ENCODE peak calls at places on chromosomes 11 and 22, in four cellular contexts. H is K562, Z is HL-60, L is GM12878. V is an unnamed sample.

GRCh38 chr11:86372586-86372985 is 2.1 kb upstream of the CCDC81 start:
- DNase-seq in L (no peak), Z (no peak), H (no peak), V (no peak)

GRCh38 chr11:78830277-78830676 is 255.6 kb upstream of the NARS2 start:
- DNase-seq in Z (no peak), H (no peak), L (no peak), V (no peak)

GRCh38 chr11:117428856-117429229 is 101.2 kb downstream of the CEP164 start:
- DNase-seq in L (no peak), Z (no peak), H (peak; percentile 58), V (no peak)

GRCh38 chr11:59755701-59756495 is 722 bp downstream of the STX3 start:
- DNase-seq in H (peak; percentile 83), Z (peak; percentile 60), L (no peak), V (no peak)

GRCh38 chr22:24977370-24978230 is 25.1 kb downstream of the KIAA1671 start:
- DNase-seq in H (no peak), Z (no peak), L (no peak), V (no peak)

GRCh38 chr11:43868852-43869567 is 11.6 kb upstream of the ALKBH3 start:
- DNase-seq in Z (peak; percentile 88), H (peak; percentile 81), L (peak; percentile 84), V (peak; percentile 43)

GRCh38 chr11:109939176-109939810 is 153.9 kb upstream of the ZC3H12C start:
- DNase-seq in L (no peak), H (peak; percentile 72), Z (peak; percentile 20), V (no peak)

GRCh38 chr11:43392713-43393112 is 34.0 kb downstream of the TTC17 start:
- DNase-seq in Z (no peak), L (no peak), H (no peak), V (no peak)

GRCh38 chr22:26610983-26611382 is 6.8 kb downstream of the CRYBB1 start:
- DNase-seq in L (no peak), Z (no peak), H (no peak), V (no peak)

GRCh38 chr11:122850076-122850631 is 11.9 kb downstream of the CRTAM start:
- DNase-seq in H (no peak), L (no peak), Z (no peak), V (no peak)

GRCh38 chr11:128463386-128463829 is 124.0 kb downstream of the ETS1 start:
- DNase-seq in H (no peak), L (no peak), Z (no peak), V (no peak)

GRCh38 chr11:2528301-2529050 is 83.7 kb downstream of the KCNQ1 start:
- DNase-seq in H (no peak), L (no peak), Z (no peak), V (no peak)

DNA sequence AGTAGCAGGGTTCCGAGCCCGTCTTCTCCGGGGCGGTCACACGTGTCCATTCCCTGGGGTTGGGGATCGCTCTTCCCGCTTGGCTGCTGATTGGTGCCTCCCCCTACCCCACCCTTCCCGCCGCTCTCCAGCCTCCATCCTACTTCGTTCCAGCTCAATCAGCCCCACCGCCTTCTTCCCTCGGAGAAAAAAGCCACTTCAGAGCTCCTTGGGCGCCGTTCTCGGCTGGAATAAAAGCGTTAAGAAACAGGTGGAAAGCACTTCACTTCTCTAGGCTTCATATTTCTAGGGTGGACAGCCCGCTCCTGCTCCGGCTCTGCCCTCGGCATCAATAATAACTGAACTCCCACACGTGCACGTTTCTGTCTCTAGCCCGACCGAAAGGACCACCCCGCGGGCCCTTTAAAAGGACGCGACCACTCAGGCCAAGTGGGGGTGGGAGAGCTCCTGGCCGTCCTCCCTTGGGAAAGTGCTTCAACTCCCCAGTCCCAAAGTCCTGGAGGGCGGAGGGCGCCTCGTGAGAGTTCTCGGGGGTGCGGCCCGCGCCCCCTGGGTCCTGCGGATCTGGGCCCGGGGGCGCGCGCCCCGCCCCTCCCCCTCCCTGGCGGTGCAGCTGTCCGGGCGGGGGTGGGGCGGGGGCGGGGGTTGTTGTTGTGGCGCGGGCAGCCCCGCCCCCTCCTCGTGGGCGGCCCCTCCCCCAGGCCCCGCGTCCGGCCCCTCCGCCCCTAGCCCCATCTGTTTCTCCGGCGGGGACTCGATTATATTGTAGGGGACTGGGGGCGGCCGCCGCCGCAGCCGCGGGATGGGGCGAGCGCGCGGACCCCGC is at the start of gene CECR2:
- DNase-seq in Z (no peak), L (peak; percentile 7), H (peak; percentile 17), V (no peak)
- TF ChIP-seq POLR2AphosphoS5 in Z (no peak), L (no peak), H (no peak), V (no peak)

GRCh38 chr22:45508814-45509213 is 6.1 kb downstream of the FBLN1 start:
- DNase-seq in Z (no peak), L (no peak), H (no peak), V (no peak)

GRCh38 chr22:45512363-45512762 is 9.7 kb downstream of the FBLN1 start:
- DNase-seq in L (no peak), H (no peak), Z (no peak), V (no peak)

GRCh38 chr22:45515678-45516077 is 13.0 kb downstream of the FBLN1 start:
- DNase-seq in Z (no peak), L (no peak), H (no peak), V (no peak)

GRCh38 chr22:45510376-45511232 is 7.9 kb downstream of the FBLN1 start:
- DNase-seq in Z (no peak), H (no peak), L (no peak), V (no peak)

GRCh38 chr22:45511847-45512261 is 9.2 kb downstream of the FBLN1 start:
- DNase-seq in L (no peak), Z (no peak), H (no peak), V (no peak)
- TF ChIP-seq SPI1 in L (no peak), Z (no peak), H (no peak), V (no peak)

DNA sequence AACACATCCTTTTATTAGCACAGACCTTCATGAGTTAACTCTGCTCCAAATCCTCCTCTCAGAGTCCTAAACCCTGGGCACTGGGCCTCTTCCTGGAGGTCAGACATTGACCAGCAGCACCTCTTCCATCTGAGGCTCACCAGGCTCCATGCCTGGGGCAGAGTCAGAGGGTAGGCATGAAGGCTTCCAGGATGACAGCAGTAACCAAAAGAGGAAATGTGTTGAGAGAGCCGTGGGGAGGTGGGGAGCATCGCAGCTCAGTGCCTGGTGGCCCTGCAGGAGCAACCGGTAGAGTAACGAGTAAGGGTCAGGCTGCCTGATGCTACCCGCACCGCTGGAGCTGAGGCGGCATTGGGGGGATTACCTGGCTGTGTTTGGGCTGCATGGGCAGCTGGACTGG is 9.4 kb upstream of the NAV2 start:
- DNase-seq in Z (no peak), L (no peak), H (no peak), V (no peak)
- TF ChIP-seq POLR2AphosphoS5 in Z (no peak), L (no peak), H (no peak), V (no peak)

GRCh38 chr11:68312117-68312779 is at the start of gene LRP5:
- DNase-seq in L (no peak), Z (no peak), H (peak; percentile 58), V (peak; percentile 75)
- TF ChIP-seq SPI1 in L (no peak), Z (no peak), H (no peak), V (no peak)

GRCh38 chr22:22558972-22559603 is at the start of gene PRAME:
- DNase-seq in H (peak; percentile 100), Z (peak; percentile 97), L (peak; percentile 11), V (peak; percentile 92)
- TF ChIP-seq POLR2AphosphoS5 in H (no peak), Z (peak; percentile 63), L (no peak), V (no peak)

GRCh38 chr11:35916270-35916669 is 27.6 kb upstream of the LDLRAD3 start:
- DNase-seq in L (no peak), Z (no peak), H (no peak), V (no peak)

GRCh38 chr11:35912883-35913614 is 30.8 kb upstream of the LDLRAD3 start:
- DNase-seq in L (no peak), H (no peak), Z (no peak), V (no peak)

GRCh38 chr11:35917676-35918075 is 26.2 kb upstream of the LDLRAD3 start:
- DNase-seq in L (no peak), H (no peak), Z (no peak), V (peak; percentile 18)

GRCh38 chr11:35911616-35912165 is 32.2 kb upstream of the LDLRAD3 start:
- DNase-seq in L (no peak), Z (no peak), H (no peak), V (no peak)

GRCh38 chr11:35914824-35915223 is 29.0 kb upstream of the LDLRAD3 start:
- DNase-seq in H (no peak), L (no peak), Z (no peak), V (no peak)
- TF ChIP-seq SPI1 in H (no peak), L (no peak), Z (no peak), V (no peak)

DNA sequence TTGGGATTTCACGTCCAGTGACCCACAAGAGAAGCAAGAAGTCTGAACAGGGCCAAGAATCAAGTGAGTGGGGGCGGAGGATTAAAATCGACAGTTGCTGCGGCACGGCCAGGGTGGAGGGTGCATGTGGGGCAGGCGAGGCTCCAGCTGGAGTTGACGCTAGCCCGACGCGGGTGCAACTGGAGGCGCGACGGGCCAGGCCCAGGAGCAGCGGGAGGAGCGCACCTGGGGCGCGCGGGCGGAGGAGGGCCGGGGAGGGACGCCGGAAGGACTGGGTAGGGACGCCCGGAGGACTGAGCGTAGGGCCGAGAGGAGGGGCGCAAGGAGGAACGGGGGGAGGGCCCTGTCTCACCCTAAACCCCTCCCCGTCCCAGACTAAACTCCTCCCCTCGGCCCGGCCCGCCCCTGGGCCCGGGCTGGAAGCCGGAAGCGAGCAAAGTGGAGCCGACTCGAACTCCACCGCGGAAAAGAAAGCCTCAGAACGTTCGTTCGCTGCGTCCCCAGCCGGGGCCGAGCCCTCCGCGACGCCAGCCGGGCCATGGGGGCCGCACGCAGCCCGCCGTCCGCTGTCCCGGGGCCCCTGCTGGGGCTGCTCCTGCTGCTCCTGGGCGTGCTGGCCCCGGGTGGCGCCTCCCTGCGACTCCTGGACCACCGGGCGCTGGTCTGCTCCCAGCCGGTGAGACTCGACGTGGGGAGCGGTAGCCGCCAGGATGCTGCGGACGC is at the start of gene IL17RA:
- DNase-seq in H (peak; percentile 95), Z (peak; percentile 95), L (peak; percentile 68), V (peak; percentile 89)
- TF ChIP-seq POLR2AphosphoS5 in H (peak; percentile 42), Z (no peak), L (peak; percentile 76), V (peak; percentile 36)

GRCh38 chr22:37244922-37245722 is 1.1 kb upstream of the RAC2 start:
- DNase-seq in H (no peak), Z (peak; percentile 74), L (no peak), V (no peak)
- TF ChIP-seq SPI1 in H (no peak), Z (peak; percentile 69), L (peak; percentile 81), V (peak; percentile 83)

GRCh38 chr22:37692627-37693285 is 4.1 kb upstream of the TRIOBP start:
- DNase-seq in H (no peak), Z (no peak), L (no peak), V (no peak)

GRCh38 chr22:37697540-37697835 is 640 bp downstream of the TRIOBP start:
- DNase-seq in L (no peak), Z (no peak), H (no peak), V (no peak)

GRCh38 chr22:37690901-37691504 is 4.9 kb downstream of the NOL12 start:
- DNase-seq in H (no peak), Z (no peak), L (no peak), V (no peak)

GRCh38 chr22:37701121-37701786 is 4.4 kb downstream of the TRIOBP start:
- DNase-seq in H (no peak), L (no peak), Z (peak; percentile 90), V (no peak)

GRCh38 chr22:37696657-37697539 is at the start of gene TRIOBP:
- DNase-seq in L (peak; percentile 56), Z (no peak), H (peak; percentile 94), V (peak; percentile 84)
- TF ChIP-seq POLR2AphosphoS5 in L (no peak), Z (no peak), H (no peak), V (no peak)

V was measured in GM12891.